ENCODE peak calls at places on chromosomes 11 and 22, in six cellular contexts. One of them, this sample, is unnamed.

GRCh38 chr11:35214792-35215193 is 75.8 kb downstream of the CD44 start:
- DNase-seq in activated CD8-positive, alpha-beta memory T cell treated with anti-CD3 and anti-CD28 coated beads, Interleukin-2, amount 50 U/mL, for 48 hours: no peak
- DNase-seq in mucosa of gallbladder: no peak
- DNase-seq in lung: no peak
- DNase-seq in substantia nigra: no peak
- DNase-seq in thoracic aorta: no peak
- DNase-seq in this sample: no peak

GRCh38 chr22:24894998-24895397 is 51.5 kb downstream of the LHFPL7 start:
- DNase-seq in substantia nigra: peak; percentile 14
- DNase-seq in activated CD8-positive, alpha-beta memory T cell treated with anti-CD3 and anti-CD28 coated beads, Interleukin-2, amount 50 U/mL, for 48 hours: no peak
- DNase-seq in lung: peak; percentile 70
- DNase-seq in mucosa of gallbladder: peak; percentile 87
- DNase-seq in thoracic aorta: peak; percentile 39
- DNase-seq in this sample: no peak

GRCh38 chr22:44279059-44279340 is 33.8 kb downstream of the SHISAL1 start:
- DNase-seq in mucosa of gallbladder: no peak
- DNase-seq in activated CD8-positive, alpha-beta memory T cell treated with anti-CD3 and anti-CD28 coated beads, Interleukin-2, amount 50 U/mL, for 48 hours: no peak
- DNase-seq in substantia nigra: no peak
- DNase-seq in thoracic aorta: no peak
- DNase-seq in lung: no peak
- DNase-seq in this sample: no peak

GRCh38 chr11:114076974-114077373 is 17.5 kb downstream of the ZBTB16 start:
- DNase-seq in mucosa of gallbladder: no peak
- DNase-seq in lung: no peak
- DNase-seq in activated CD8-positive, alpha-beta memory T cell treated with anti-CD3 and anti-CD28 coated beads, Interleukin-2, amount 50 U/mL, for 48 hours: no peak
- DNase-seq in thoracic aorta: no peak
- DNase-seq in substantia nigra: no peak
- DNase-seq in this sample: no peak

GRCh38 chr22:23197836-23198235 is 17.5 kb downstream of the BCR start:
- DNase-seq in mucosa of gallbladder: no peak
- DNase-seq in thoracic aorta: no peak
- DNase-seq in substantia nigra: no peak
- DNase-seq in activated CD8-positive, alpha-beta memory T cell treated with anti-CD3 and anti-CD28 coated beads, Interleukin-2, amount 50 U/mL, for 48 hours: no peak
- DNase-seq in lung: no peak
- DNase-seq in this sample: no peak

GRCh38 chr22:30040499-30041055 is 39.7 kb upstream of the HORMAD2 start:
- DNase-seq in activated CD8-positive, alpha-beta memory T cell treated with anti-CD3 and anti-CD28 coated beads, Interleukin-2, amount 50 U/mL, for 48 hours: peak; percentile 29
- DNase-seq in thoracic aorta: no peak
- DNase-seq in substantia nigra: no peak
- DNase-seq in lung: no peak
- DNase-seq in mucosa of gallbladder: no peak
- DNase-seq in this sample: no peak

GRCh38 chr11:111939836-111940604 is 2.9 kb downstream of the DIXDC1 start:
- DNase-seq in activated CD8-positive, alpha-beta memory T cell treated with anti-CD3 and anti-CD28 coated beads, Interleukin-2, amount 50 U/mL, for 48 hours: no peak
- DNase-seq in thoracic aorta: no peak
- DNase-seq in lung: no peak
- DNase-seq in substantia nigra: no peak
- DNase-seq in mucosa of gallbladder: no peak
- DNase-seq in this sample: no peak

GRCh38 chr11:16924826-16925494 is 89.3 kb downstream of the PLEKHA7 start:
- DNase-seq in substantia nigra: peak; percentile 27
- DNase-seq in lung: peak; percentile 70
- DNase-seq in thoracic aorta: no peak
- DNase-seq in mucosa of gallbladder: peak; percentile 83
- DNase-seq in activated CD8-positive, alpha-beta memory T cell treated with anti-CD3 and anti-CD28 coated beads, Interleukin-2, amount 50 U/mL, for 48 hours: no peak
- DNase-seq in this sample: peak; percentile 26

GRCh38 chr22:40128989-40129388 is 48.7 kb upstream of the TNRC6B start:
- DNase-seq in substantia nigra: no peak
- DNase-seq in activated CD8-positive, alpha-beta memory T cell treated with anti-CD3 and anti-CD28 coated beads, Interleukin-2, amount 50 U/mL, for 48 hours: no peak
- DNase-seq in thoracic aorta: no peak
- DNase-seq in lung: no peak
- DNase-seq in mucosa of gallbladder: no peak
- DNase-seq in this sample: no peak

GRCh38 chr11:66840317-66841091 is 2.7 kb upstream of the RCE1 start:
- DNase-seq in activated CD8-positive, alpha-beta memory T cell treated with anti-CD3 and anti-CD28 coated beads, Interleukin-2, amount 50 U/mL, for 48 hours: no peak
- DNase-seq in lung: no peak
- DNase-seq in thoracic aorta: no peak
- DNase-seq in substantia nigra: no peak
- DNase-seq in mucosa of gallbladder: no peak
- DNase-seq in this sample: no peak

GRCh38 chr11:45807792-45808238 is 2.9 kb downstream of the SLC35C1 start:
- DNase-seq in mucosa of gallbladder: no peak
- DNase-seq in substantia nigra: no peak
- DNase-seq in activated CD8-positive, alpha-beta memory T cell treated with anti-CD3 and anti-CD28 coated beads, Interleukin-2, amount 50 U/mL, for 48 hours: peak; percentile 40
- DNase-seq in thoracic aorta: no peak
- DNase-seq in lung: no peak
- DNase-seq in this sample: no peak

GRCh38 chr11:72478596-72479143 is 44.3 kb upstream of the CLPB start:
- DNase-seq in lung: no peak
- DNase-seq in substantia nigra: no peak
- DNase-seq in mucosa of gallbladder: no peak
- DNase-seq in thoracic aorta: no peak
- DNase-seq in activated CD8-positive, alpha-beta memory T cell treated with anti-CD3 and anti-CD28 coated beads, Interleukin-2, amount 50 U/mL, for 48 hours: no peak
- DNase-seq in this sample: no peak

GRCh38 chr11:68643576-68643975 is 40.8 kb upstream of the GAL start:
- DNase-seq in activated CD8-positive, alpha-beta memory T cell treated with anti-CD3 and anti-CD28 coated beads, Interleukin-2, amount 50 U/mL, for 48 hours: no peak
- DNase-seq in mucosa of gallbladder: no peak
- DNase-seq in substantia nigra: no peak
- DNase-seq in lung: no peak
- DNase-seq in thoracic aorta: no peak
- DNase-seq in this sample: no peak

GRCh38 chr22:39209756-39210155 is 35.0 kb downstream of the PDGFB start:
- DNase-seq in thoracic aorta: no peak
- DNase-seq in substantia nigra: no peak
- DNase-seq in mucosa of gallbladder: no peak
- DNase-seq in activated CD8-positive, alpha-beta memory T cell treated with anti-CD3 and anti-CD28 coated beads, Interleukin-2, amount 50 U/mL, for 48 hours: no peak
- DNase-seq in lung: no peak
- DNase-seq in this sample: no peak

GRCh38 chr11:124622531-124623451 is at the start of gene TBRG1:
- DNase-seq in activated CD8-positive, alpha-beta memory T cell treated with anti-CD3 and anti-CD28 coated beads, Interleukin-2, amount 50 U/mL, for 48 hours: peak; percentile 87
- DNase-seq in mucosa of gallbladder: peak; percentile 88
- DNase-seq in substantia nigra: peak; percentile 87
- DNase-seq in lung: peak; percentile 90
- DNase-seq in thoracic aorta: peak; percentile 73
- DNase-seq in this sample: peak; percentile 94

GRCh38 chr11:126212089-126212660 is 593 bp downstream of the FAM118B start:
- DNase-seq in lung: no peak
- DNase-seq in activated CD8-positive, alpha-beta memory T cell treated with anti-CD3 and anti-CD28 coated beads, Interleukin-2, amount 50 U/mL, for 48 hours: no peak
- DNase-seq in substantia nigra: no peak
- DNase-seq in mucosa of gallbladder: no peak
- DNase-seq in thoracic aorta: no peak
- DNase-seq in this sample: no peak

GRCh38 chr11:122917311-122917710 is 34.8 kb downstream of the JHY start:
- DNase-seq in thoracic aorta: no peak
- DNase-seq in substantia nigra: no peak
- DNase-seq in lung: peak; percentile 83
- DNase-seq in mucosa of gallbladder: no peak
- DNase-seq in activated CD8-positive, alpha-beta memory T cell treated with anti-CD3 and anti-CD28 coated beads, Interleukin-2, amount 50 U/mL, for 48 hours: no peak
- DNase-seq in this sample: no peak

This sample was measured in hippocampal formation.